ENCODE peak calls at places on chromosomes 3 and 15, in five cellular contexts. W is prostate gland, X is ovary, M is breast epithelium, Y is K562. A is an unnamed sample.

GRCh38 chr3:100972867-100973266 is 20.4 kb downstream of the ABI3BP start:
- DNase-seq in W (no peak), X (no peak), M (no peak), Y (no peak), A (no peak)

GRCh38 chr15:22902046-22902445 is 63.6 kb downstream of the NIPA2 start:
- DNase-seq in W (no peak), X (no peak), M (no peak), Y (no peak), A (no peak)

GRCh38 chr3:126952261-126952982 is 30.5 kb upstream of the PLXNA1 start:
- DNase-seq in W (no peak), X (no peak), M (no peak), Y (no peak), A (no peak)

GRCh38 chr3:42442640-42443039 is 32.2 kb upstream of the LYZL4 start:
- DNase-seq in W (no peak), X (no peak), M (no peak), Y (no peak), A (no peak)

GRCh38 chr3:125262155-125262554 is 49.6 kb upstream of the SLC12A8 start:
- DNase-seq in W (no peak), X (no peak), M (no peak), Y (no peak), A (no peak)

GRCh38 chr15:64010719-64011118 is 35.6 kb downstream of the DAPK2 start:
- DNase-seq in W (no peak), X (no peak), M (no peak), Y (peak), A (no peak)

GRCh38 chr3:100759162-100759561 is 49.9 kb downstream of the TFG start:
- DNase-seq in W (no peak), X (no peak), M (no peak), Y (peak), A (no peak)

GRCh38 chr15:29708519-29708918 is 113.7 kb downstream of the TJP1 start:
- DNase-seq in W (no peak), X (no peak), M (no peak), Y (no peak), A (no peak)

GRCh38 chr3:55427739-55428138 is 59.4 kb downstream of the WNT5A start:
- DNase-seq in W (no peak), X (no peak), M (no peak), Y (no peak), A (no peak)

GRCh38 chr15:53072077-53072476 is 281.9 kb upstream of the ONECUT1 start:
- DNase-seq in W (no peak), X (no peak), M (peak), Y (no peak), A (peak)

GRCh38 chr15:81288040-81288439 is 35.9 kb downstream of the STARD5 start:
- DNase-seq in W (no peak), X (no peak), M (no peak), Y (no peak), A (no peak)

GRCh38 chr15:34336333-34336732 is 1.2 kb downstream of the SLC12A6 start:
- DNase-seq in W (no peak), X (no peak), M (no peak), Y (no peak), A (no peak)

GRCh38 chr3:71428841-71429609 is 154.5 kb downstream of the FOXP1 start:
- DNase-seq in W (peak), X (peak), M (peak), Y (no peak), A (no peak)

GRCh38 chr3:167653750-167654149 is at the start of gene WDR49:
- DNase-seq in W (peak), X (no peak), M (no peak), Y (no peak), A (no peak)

GRCh38 chr3:119669906-119670570 is 7.2 kb downstream of the COX17 start:
- DNase-seq in W (no peak), X (no peak), M (no peak), Y (no peak), A (no peak)

GRCh38 chr15:74651251-74651741 is 35.7 kb downstream of the CLK3 start:
- DNase-seq in W (no peak), X (no peak), M (no peak), Y (no peak), A (no peak)

GRCh38 chr15:79919090-79919748 is 22.4 kb upstream of the MTHFS start:
- DNase-seq in W (no peak), X (no peak), M (no peak), Y (no peak), A (peak)
- H3K27ac ChIP-seq in W (no peak), X (no peak), M (no peak), Y (no peak), A (peak)

GRCh38 chr3:14124615-14125192 is at the start of the genes CHCHD4 and TMEM43:
- DNase-seq in W (peak), X (peak), M (peak), Y (peak), A (peak)
- TF ChIP-seq POLR2A in W (peak), X (peak), M (peak), Y (peak), A (no peak)

DNA sequence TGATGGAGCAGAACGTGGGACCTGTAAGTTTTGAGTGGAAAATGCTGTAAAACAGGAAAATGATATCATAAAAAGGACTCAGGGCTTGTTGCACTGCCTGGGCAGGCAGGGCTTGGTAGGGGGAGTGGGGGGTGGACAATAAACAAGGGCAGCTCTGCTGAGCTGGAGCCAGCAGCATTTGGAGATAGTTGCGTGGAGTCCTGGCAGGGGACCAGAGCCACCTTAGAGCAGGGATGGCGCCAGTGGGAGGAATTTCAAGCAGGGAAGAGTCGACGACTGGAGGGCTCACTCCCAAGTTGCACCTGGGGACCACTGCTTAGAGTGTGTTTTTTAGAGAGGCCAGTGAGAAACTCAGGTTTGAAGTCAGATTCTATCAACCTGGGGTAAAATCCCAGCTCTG is 22.7 kb upstream of the FRMD4B start:
- DNase-seq in W (no peak), X (no peak), M (no peak), Y (no peak), A (no peak)
- H3K27ac ChIP-seq in W (no peak), X (no peak), M (no peak), Y (no peak), A (no peak)

GRCh38 chr3:11580645-11581044 is 63.1 kb downstream of the VGLL4 start:
- DNase-seq in W (no peak), X (no peak), M (no peak), Y (no peak), A (no peak)

GRCh38 chr3:11581237-11582122 is 62.2 kb downstream of the VGLL4 start:
- DNase-seq in W (peak), X (no peak), M (no peak), Y (no peak), A (no peak)

GRCh38 chr3:11583638-11584046 is 60.1 kb downstream of the VGLL4 start:
- DNase-seq in W (no peak), X (no peak), M (no peak), Y (no peak), A (no peak)

GRCh38 chr3:11583226-11583625 is 60.5 kb downstream of the VGLL4 start:
- DNase-seq in W (no peak), X (no peak), M (no peak), Y (no peak), A (no peak)

DNA sequence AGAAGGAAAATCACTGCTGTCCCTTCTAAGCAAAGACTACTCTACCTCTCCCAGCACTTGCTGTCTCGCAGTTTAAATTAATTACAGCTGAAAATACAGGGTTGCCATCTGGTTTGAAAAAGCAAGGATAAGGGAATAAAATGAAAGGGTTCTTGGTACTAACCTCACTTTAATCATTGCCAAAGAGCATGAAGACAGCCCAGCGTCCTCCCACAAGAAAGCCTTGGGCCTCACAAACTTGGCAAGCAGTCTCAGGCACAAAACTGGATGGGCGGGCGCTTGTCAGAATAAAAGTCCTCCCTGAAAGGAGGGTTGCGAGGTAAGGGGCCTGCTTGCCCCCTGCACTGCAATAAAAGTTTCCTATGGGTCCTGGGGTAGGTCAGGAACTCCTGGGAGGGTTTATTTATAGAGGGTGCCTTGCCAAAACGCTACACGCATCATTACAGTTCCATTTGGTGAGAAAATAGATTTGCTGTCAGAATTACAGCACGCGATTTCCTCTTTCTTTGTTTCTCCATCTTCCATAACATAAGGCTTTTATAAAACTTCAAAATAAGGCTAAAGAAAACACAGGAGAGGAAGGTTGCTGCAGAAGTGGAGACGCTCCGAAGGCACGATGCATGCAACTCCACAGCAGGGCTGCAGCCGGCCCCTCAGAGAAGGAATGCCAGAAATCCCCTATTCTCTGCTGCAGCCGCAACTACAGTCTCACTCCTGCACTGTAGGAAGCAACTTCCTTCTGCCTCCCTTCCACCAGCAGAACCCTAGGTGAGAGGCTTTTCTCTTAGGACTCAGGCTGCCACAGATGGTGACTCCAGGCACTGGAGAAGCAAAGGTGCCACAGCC is 61.4 kb downstream of the VGLL4 start:
- DNase-seq in W (peak), X (peak), M (peak), Y (no peak), A (no peak)
- TF ChIP-seq POLR2A in W (no peak), X (no peak), M (no peak), Y (no peak), A (no peak)

GRCh38 chr3:116052602-116053001 is 392.7 kb downstream of the LSAMP start:
- DNase-seq in W (no peak), X (no peak), M (no peak), Y (no peak), A (no peak)
- H3K27ac ChIP-seq in W (no peak), X (no peak), M (no peak), Y (no peak), A (no peak)

GRCh38 chr3:50616770-50617095 is 218 bp upstream of the MAPKAPK3 start:
- DNase-seq in W (peak), X (peak), M (peak), Y (peak), A (peak)
- TF ChIP-seq POLR2A in W (peak), X (peak), M (peak), Y (no peak), A (no peak)

GRCh38 chr3:11591006-11591360 is 52.7 kb downstream of the VGLL4 start:
- DNase-seq in W (no peak), X (no peak), M (no peak), Y (no peak), A (no peak)
- H3K27ac ChIP-seq in W (peak), X (peak), M (peak), Y (no peak), A (peak)

DNA sequence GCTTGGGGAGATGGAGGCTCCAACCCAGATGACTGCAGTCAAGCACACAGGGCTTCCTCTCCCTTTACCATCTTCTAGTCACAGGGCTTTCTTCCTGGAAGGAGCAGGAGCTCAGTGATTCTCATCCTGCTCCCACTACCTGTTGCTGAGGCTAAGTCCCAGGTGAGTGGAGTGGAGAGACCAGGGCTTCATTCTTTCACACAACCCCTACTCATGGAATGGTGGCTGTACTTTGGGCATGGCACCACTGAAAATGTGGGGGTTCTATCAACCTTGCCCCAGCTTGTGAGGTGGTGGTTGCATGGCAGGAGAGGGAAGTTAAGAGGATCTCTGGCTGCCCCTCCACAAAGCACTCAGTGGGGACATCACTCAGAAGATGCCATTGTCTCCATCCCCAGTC is 36.8 kb upstream of the RAD18 start:
- DNase-seq in W (no peak), X (no peak), M (no peak), Y (no peak), A (no peak)
- TF ChIP-seq POLR2A in W (no peak), X (no peak), M (no peak), Y (no peak), A (no peak)

GRCh38 chr3:150970665-150971327 is 1.7 kb downstream of the CLRN1 start:
- DNase-seq in W (no peak), X (no peak), M (no peak), Y (no peak), A (no peak)
- H3K27ac ChIP-seq in W (no peak), X (no peak), M (no peak), Y (no peak), A (no peak)

DNA sequence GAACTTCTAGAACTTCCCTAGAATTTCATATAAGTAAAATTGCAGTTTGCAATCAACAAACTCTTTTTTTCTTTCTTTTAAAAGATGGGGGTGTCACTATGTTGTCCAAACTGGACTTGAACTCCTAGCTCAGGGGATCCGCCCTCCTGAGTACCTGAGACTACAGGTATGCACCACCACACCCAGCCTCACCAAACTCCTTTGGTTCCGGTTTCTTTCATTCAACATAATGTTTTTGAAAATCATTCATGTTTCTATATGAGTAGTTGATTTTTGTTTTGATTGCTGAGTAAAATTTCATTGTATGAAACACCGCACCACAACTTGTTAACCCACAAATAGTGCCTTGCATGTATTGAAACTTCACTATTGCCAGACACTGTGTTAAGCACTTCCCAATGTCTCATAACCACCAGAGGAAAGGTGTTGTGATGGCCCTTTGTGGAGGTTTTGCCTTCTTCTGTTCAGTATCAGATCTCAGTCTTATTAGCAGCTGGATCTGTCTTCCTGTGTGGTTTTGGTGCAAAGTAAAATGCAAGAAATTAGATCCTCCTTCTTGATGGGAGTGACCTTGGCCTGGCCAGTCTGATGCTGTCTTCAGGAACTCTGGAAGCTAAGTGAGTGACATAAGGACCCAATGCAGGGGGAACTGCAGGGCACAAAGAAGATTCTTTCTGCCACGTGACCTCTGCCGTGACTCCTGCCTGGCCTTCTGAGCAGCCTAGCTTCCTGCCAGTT is 78.8 kb upstream of the UBE2E1 start:
- DNase-seq in W (no peak), X (no peak), M (no peak), Y (no peak), A (peak)
- TF ChIP-seq POLR2A in W (no peak), X (no peak), M (no peak), Y (no peak), A (no peak)